ENCODE peak calls at places on chromosomes 4 and X, in six cellular contexts. L, D, C, U, I and G are unnamed samples.

GRCh38 chrX:45806410-45807121 is 605.9 kb upstream of the DIPK2B start:
- DNase-seq in L (no peak), D (no peak), C (no peak), U (no peak), I (peak; percentile 5), G (no peak)

GRCh38 chr4:8469550-8469949 is 29.0 kb downstream of the TRMT44 start:
- DNase-seq in L (no peak), D (no peak), C (no peak), U (no peak), I (no peak), G (no peak)

GRCh38 chrX:146907391-146908240 is 93.1 kb upstream of the CXorf51A start:
- DNase-seq in L (no peak), D (no peak), C (no peak), U (no peak), I (no peak), G (no peak)

GRCh38 chrX:136162827-136163427 is 15.6 kb downstream of the FHL1 start:
- DNase-seq in L (peak; percentile 13), D (peak; percentile 53), C (peak; percentile 63), U (peak; percentile 71), I (no peak), G (peak; percentile 71)

GRCh38 chr4:48651869-48652447 is 128.1 kb downstream of the FRYL start:
- DNase-seq in L (no peak), D (no peak), C (no peak), U (no peak), I (no peak), G (no peak)

GRCh38 chr4:15956179-15956850 is 6.7 kb downstream of the FGFBP2 start:
- DNase-seq in L (peak; percentile 72), D (peak; percentile 73), C (peak; percentile 92), U (peak; percentile 92), I (peak; percentile 55), G (peak; percentile 95)

GRCh38 chr4:173288296-173288695 is 45.9 kb downstream of the HMGB2 start:
- DNase-seq in L (peak; percentile 60), D (peak; percentile 39), C (peak; percentile 84), U (peak; percentile 91), I (peak; percentile 24), G (peak; percentile 89)

GRCh38 chr4:156963419-156963818 is 8.2 kb downstream of the PDGFC start:
- DNase-seq in L (no peak), D (no peak), C (no peak), U (no peak), I (no peak), G (no peak)

GRCh38 chr4:20078644-20079043 is 173.1 kb upstream of the SLIT2 start:
- DNase-seq in L (no peak), D (no peak), C (peak; percentile 21), U (no peak), I (no peak), G (peak; percentile 11)

GRCh38 chr4:39970559-39971270 is 7.0 kb downstream of the PDS5A start:
- DNase-seq in L (peak; percentile 48), D (no peak), C (peak; percentile 17), U (no peak), I (no peak), G (peak; percentile 55)

GRCh38 chrX:21741378-21741777 is 16.5 kb downstream of the SMPX start:
- DNase-seq in L (no peak), D (no peak), C (no peak), U (no peak), I (no peak), G (no peak)

GRCh38 chr4:7226993-7227392 is 34.7 kb downstream of the SORCS2 start:
- DNase-seq in L (no peak), D (no peak), C (no peak), U (no peak), I (no peak), G (no peak)

GRCh38 chr4:21749936-21750335 is 198.6 kb downstream of the KCNIP4 start:
- DNase-seq in L (no peak), D (no peak), C (no peak), U (no peak), I (no peak), G (no peak)

GRCh38 chr4:188246488-188246887 is 107.2 kb downstream of the TRIML1 start:
- DNase-seq in L (no peak), D (no peak), C (peak; percentile 28), U (peak; percentile 51), I (no peak), G (peak; percentile 69)

GRCh38 chr4:188242041-188242440 is 102.8 kb downstream of the TRIML1 start:
- DNase-seq in L (no peak), D (no peak), C (no peak), U (no peak), I (no peak), G (no peak)

GRCh38 chr4:188245651-188246050 is 106.4 kb downstream of the TRIML1 start:
- DNase-seq in L (no peak), D (no peak), C (no peak), U (no peak), I (no peak), G (no peak)
- TF ChIP-seq CREB1 in L (no peak), D (no peak), C (no peak), U (no peak), I (no peak), G (no peak)

GRCh38 chr4:124713213-124713592 is 671 bp upstream of the ANKRD50 start:
- DNase-seq in L (peak; percentile 80), D (peak; percentile 66), C (peak; percentile 61), U (peak; percentile 63), I (no peak), G (no peak)
- TF ChIP-seq CREB1 in L (peak; percentile 28), D (peak; percentile 22), C (no peak), U (no peak), I (no peak), G (no peak)

DNA sequence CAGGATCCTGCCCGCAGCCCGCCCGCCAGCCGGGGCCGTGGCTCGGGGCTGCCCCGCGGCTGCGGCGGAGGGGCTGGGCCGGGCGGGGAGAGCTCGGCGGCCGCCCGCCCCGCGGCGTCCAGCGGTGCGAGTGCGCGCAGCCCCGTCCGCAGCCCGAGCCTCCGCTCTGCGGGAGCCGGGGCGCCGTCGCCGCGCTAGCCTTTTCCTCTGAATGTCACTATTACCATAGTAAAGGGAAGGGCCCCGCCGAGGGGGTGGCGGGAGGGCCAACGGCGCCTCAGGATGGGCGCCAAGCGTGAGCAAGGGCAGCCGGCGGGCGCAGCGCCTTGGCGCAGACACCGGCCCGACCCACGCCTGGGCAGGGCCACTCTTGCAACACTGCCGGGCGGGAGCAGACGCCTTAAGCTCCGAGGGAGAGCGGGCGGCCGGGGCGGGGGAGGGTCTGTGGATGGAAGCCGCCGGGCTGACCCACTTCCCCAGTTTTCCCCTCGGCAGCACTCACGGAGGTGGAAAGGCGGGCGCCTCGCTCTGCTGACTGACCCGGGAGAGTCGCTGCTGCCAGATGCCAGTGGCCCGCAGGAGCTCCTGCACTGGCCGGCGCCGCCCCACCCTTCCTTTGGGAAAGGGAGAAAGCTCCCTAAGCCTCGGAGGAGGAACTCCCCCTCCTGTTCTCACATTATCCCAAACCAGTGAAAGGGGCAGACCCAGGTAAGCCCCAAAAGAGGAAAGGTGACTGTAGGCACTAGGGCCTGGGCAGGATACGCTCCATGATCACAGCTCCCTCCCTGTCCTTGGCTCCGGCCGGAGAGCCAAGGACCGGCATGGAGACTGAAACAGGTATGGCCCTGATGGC is 329.4 kb downstream of the HNRNPD start:
- DNase-seq in L (no peak), D (no peak), C (peak; percentile 80), U (peak; percentile 84), I (no peak), G (peak; percentile 82)
- TF ChIP-seq CREB1 in L (no peak), D (no peak), C (no peak), U (no peak), I (no peak), G (no peak)

DNA sequence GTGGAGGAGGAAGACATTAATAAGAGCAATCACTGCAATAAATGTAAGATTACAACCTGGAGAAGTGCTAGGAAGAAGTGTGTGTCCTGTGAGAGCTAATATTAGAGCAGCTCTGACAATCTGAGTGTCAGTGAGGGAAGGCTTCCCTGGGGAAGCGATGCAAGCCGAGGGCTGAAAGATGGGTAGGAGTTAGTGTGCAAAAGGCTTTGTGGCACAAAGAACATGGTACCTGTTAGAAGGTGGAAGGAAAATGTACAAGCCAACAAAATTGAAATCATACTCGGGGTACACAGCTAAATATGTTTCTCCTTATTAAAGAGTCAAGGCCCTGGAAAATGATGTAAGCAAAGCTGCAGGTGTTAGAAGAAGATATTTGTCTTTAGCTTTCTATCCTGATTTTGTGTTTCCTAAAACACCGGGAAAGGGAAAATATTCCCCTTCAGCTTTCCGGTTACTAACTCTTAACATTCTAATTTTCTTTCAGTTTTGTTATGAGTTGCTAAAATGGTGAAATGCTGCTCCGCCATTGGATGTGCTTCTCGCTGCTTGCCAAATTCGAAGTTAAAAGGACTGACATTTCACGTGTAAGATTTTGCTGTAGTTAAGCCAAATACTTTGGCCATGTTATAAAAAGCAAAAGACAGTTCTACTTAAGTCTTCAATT is 808 bp downstream of the THAP6 start:
- DNase-seq in L (no peak), D (no peak), C (no peak), U (no peak), I (peak; percentile 32), G (no peak)
- TF ChIP-seq CREB1 in L (no peak), D (no peak), C (no peak), U (no peak), I (no peak), G (no peak)

GRCh38 chrX:139560221-139560620 is 29.7 kb downstream of the F9 start:
- DNase-seq in L (no peak), D (no peak), C (no peak), U (no peak), I (no peak), G (no peak)
- TF ChIP-seq CREB1 in L (no peak), D (no peak), C (no peak), U (no peak), I (no peak), G (no peak)